ENCODE peak calls at places on chromosomes 3 and 15, in four cellular contexts. E is SK-N-SH, L is GM12878, Z is K562. Q is an unnamed sample.

GRCh38 chr3:138774529-138775253 is 60.0 kb downstream of the PIK3CB start:
- DNase-seq in E (peak), L (no peak), Z (peak), Q (peak)

GRCh38 chr15:77066961-77067690 is 3.8 kb downstream of the TSPAN3 start:
- DNase-seq in E (no peak), L (no peak), Z (no peak), Q (no peak)

GRCh38 chr15:97909291-97909891 is 51.1 kb upstream of the ARRDC4 start:
- DNase-seq in E (peak), L (no peak), Z (peak), Q (peak)

GRCh38 chr3:45127130-45127822 is 18.9 kb downstream of the CDCP1 start:
- DNase-seq in E (no peak), L (no peak), Z (no peak), Q (no peak)

GRCh38 chr3:99872633-99873254 is 55.1 kb downstream of the CMSS1 start:
- DNase-seq in E (no peak), L (peak), Z (no peak), Q (no peak)

GRCh38 chr3:34213481-34213880 is 415.1 kb downstream of the PDCD6IP start:
- DNase-seq in E (no peak), L (no peak), Z (no peak), Q (no peak)

GRCh38 chr15:38864122-38864521 is 299.5 kb upstream of the RASGRP1 start:
- DNase-seq in E (no peak), L (no peak), Z (no peak), Q (no peak)

GRCh38 chr3:121624147-121624852 is 31.1 kb downstream of the FBXO40 start:
- DNase-seq in E (no peak), L (no peak), Z (no peak), Q (no peak)

GRCh38 chr3:32973982-32974381 is 22.5 kb downstream of the CCR4 start:
- DNase-seq in E (no peak), L (no peak), Z (no peak), Q (no peak)

GRCh38 chr3:10950476-10951294 is 41.9 kb upstream of the SLC6A1 start:
- DNase-seq in E (peak), L (no peak), Z (peak), Q (peak)

GRCh38 chr3:128270559-128271492 is 117.5 kb downstream of the EEFSEC start:
- DNase-seq in E (peak), L (no peak), Z (peak), Q (no peak)

GRCh38 chr3:102531686-102532085 is 96.9 kb downstream of the ZPLD1 start:
- DNase-seq in E (no peak), L (no peak), Z (no peak), Q (no peak)

GRCh38 chr3:119469378-119470189 is 821 bp downstream of the POGLUT1 start:
- DNase-seq in E (no peak), L (peak), Z (no peak), Q (peak)

GRCh38 chr15:47431501-47431900 is 285.8 kb upstream of the SEMA6D start:
- DNase-seq in E (no peak), L (no peak), Z (no peak), Q (no peak)

GRCh38 chr3:53074761-53075742 is 29.2 kb upstream of the SFMBT1 start:
- DNase-seq in E (no peak), L (no peak), Z (no peak), Q (no peak)

GRCh38 chr3:58384381-58385090 is 49.1 kb downstream of the PDHB start:
- DNase-seq in E (peak), L (no peak), Z (no peak), Q (no peak)

GRCh38 chr3:139120336-139120971 is 75.8 kb upstream of the PRR23C start:
- DNase-seq in E (no peak), L (no peak), Z (peak), Q (peak)

GRCh38 chr15:31440754-31441298 is 114.2 kb downstream of the KLF13 start:
- DNase-seq in E (peak), L (no peak), Z (peak), Q (no peak)

GRCh38 chr3:133792171-133792763 is 13.3 kb upstream of the SRPRB start:
- DNase-seq in E (no peak), L (no peak), Z (no peak), Q (peak)

GRCh38 chr15:66780172-66780972 is 78.3 kb downstream of the SMAD6 start:
- DNase-seq in E (no peak), L (no peak), Z (no peak), Q (peak)

GRCh38 chr3:53102601-53103147 is 27.6 kb downstream of the RFT1 start:
- DNase-seq in E (no peak), L (peak), Z (peak), Q (no peak)

GRCh38 chr3:58164199-58164879 is 46.4 kb downstream of the DNASE1L3 start:
- DNase-seq in E (peak), L (no peak), Z (no peak), Q (peak)

GRCh38 chr3:12842469-12842868 is 1.1 kb upstream of the RPL32 start:
- DNase-seq in E (no peak), L (no peak), Z (no peak), Q (no peak)

GRCh38 chr3:48630833-48631232 is 4.4 kb downstream of the SLC26A6 start:
- DNase-seq in E (no peak), L (no peak), Z (no peak), Q (no peak)

GRCh38 chr15:73464602-73465001 is 21.6 kb downstream of the REC114 start:
- DNase-seq in E (no peak), L (no peak), Z (peak), Q (peak)

GRCh38 chr3:140508545-140508944 is 169.3 kb upstream of the TRIM42 start:
- DNase-seq in E (no peak), L (no peak), Z (no peak), Q (no peak)
- TF ChIP-seq RCOR1 in E (no peak), L (no peak), Z (no peak), Q (no peak)

DNA sequence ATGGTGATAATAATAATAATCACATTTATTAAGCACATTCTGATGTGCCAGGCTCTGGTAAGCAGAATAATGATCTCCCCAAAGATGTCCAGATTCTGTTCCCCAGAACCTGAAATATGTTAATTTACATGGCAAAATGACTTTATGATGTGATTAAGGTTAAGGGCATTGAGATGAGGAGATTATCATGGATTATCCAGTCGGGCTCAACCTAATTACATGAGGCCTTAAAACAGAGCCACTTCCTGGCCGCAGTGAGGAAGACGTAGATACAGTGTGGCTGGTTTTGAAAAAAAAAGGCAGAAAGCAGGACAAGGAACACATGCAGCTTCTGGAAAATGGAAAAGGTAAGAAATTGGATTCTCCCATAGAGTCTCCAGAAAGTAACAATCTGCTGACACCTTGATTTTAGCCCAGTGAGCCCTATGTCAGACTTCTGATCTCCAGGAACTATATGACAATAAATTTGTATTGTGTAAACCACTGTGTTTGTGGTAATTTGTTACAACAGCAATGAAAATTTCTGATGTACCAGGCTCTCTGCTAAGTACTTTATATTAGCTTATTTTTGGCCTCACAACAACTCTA is 126.7 kb downstream of the ALCAM start:
- DNase-seq in E (peak), L (no peak), Z (no peak), Q (no peak)
- TF ChIP-seq REST in E (no peak), L (no peak), Z (no peak), Q (no peak)

GRCh38 chr3:113531826-113532697 is at the start of gene SIDT1:
- DNase-seq in E (peak), L (peak), Z (no peak), Q (peak)
- TF ChIP-seq RCOR1 in E (no peak), L (no peak), Z (no peak), Q (no peak)

GRCh38 chr3:22225161-22225560 is 474.2 kb upstream of the ZNF385D start:
- DNase-seq in E (no peak), L (no peak), Z (no peak), Q (no peak)
- TF ChIP-seq REST in E (no peak), L (no peak), Z (no peak), Q (no peak)

GRCh38 chr3:143344516-143345165 is 225.1 kb downstream of the CHST2 start:
- DNase-seq in E (no peak), L (no peak), Z (no peak), Q (no peak)

GRCh38 chr3:143339451-143339850 is 219.9 kb downstream of the CHST2 start:
- DNase-seq in E (no peak), L (no peak), Z (no peak), Q (no peak)

GRCh38 chr3:143343031-143343430 is 223.5 kb downstream of the CHST2 start:
- DNase-seq in E (no peak), L (no peak), Z (no peak), Q (no peak)

GRCh38 chr3:143348486-143349327 is 229.1 kb downstream of the CHST2 start:
- DNase-seq in E (no peak), L (no peak), Z (peak), Q (no peak)

DNA sequence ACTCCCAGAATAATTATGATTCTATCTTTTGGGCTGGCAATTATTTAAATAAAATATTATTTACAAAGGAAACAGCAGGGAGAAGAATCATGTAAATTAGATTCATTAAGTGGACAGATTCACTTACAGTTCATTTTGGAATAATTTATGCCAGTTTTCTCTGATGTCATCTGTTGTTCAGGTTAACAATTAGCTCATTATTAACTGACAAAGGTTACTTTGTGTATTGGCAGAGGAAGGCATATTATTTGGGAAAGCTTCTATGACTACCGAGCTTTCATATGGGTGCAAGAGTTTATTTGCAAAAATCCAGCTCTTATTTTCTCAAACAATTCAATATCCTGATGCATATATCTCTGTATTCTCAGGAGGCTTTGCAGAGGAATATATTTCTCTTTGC is 224.4 kb downstream of the CHST2 start:
- DNase-seq in E (no peak), L (no peak), Z (no peak), Q (no peak)
- TF ChIP-seq RCOR1 in E (no peak), L (no peak), Z (no peak), Q (no peak)

DNA sequence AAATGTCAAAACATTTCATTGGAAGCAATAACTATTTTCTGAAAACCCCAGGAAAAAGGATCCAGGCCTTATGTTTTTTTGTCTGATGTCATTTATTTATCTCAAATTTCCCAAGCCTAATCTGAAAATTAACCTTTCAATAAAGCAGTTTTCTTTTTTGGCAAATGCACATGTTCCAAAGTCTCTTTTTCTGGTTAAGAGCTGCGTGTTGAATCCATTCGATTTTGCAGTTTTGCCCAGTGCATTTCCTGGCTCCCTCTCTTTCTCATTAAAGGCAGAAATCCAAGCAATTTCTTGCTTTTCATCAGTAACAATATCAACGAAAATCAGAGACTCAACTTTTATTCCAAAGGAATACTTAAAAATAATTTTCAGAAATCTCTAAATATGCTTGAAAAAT is 222.4 kb downstream of the NR1D2 start:
- DNase-seq in E (no peak), L (no peak), Z (no peak), Q (no peak)
- TF ChIP-seq REST in E (no peak), L (no peak), Z (no peak), Q (no peak)

GRCh38 chr15:100007609-100008008 is 274.4 kb upstream of the LYSMD4 start:
- DNase-seq in E (no peak), L (no peak), Z (no peak), Q (no peak)

GRCh38 chr15:100005715-100006114 is 272.5 kb upstream of the LYSMD4 start:
- DNase-seq in E (no peak), L (no peak), Z (no peak), Q (no peak)

GRCh38 chr15:100011235-100011634 is 278.0 kb upstream of the LYSMD4 start:
- DNase-seq in E (no peak), L (no peak), Z (no peak), Q (no peak)

GRCh38 chr15:100008258-100008657 is 275.0 kb upstream of the LYSMD4 start:
- DNase-seq in E (no peak), L (no peak), Z (no peak), Q (no peak)

GRCh38 chr15:100009372-100009771 is 276.1 kb upstream of the LYSMD4 start:
- DNase-seq in E (no peak), L (no peak), Z (no peak), Q (no peak)
- TF ChIP-seq RCOR1 in E (no peak), L (no peak), Z (no peak), Q (no peak)

Q was measured in A549.